ENCODE peak calls at places on chromosomes 16 and 17, in seven cellular contexts. R is HepG2, G is IMR-90, C is K562, S is HCT116, B is GM12878, Z is H1. K is an unnamed sample.

GRCh38 chr17:77405867-77406513 is 265.2 kb downstream of the SEC14L1 start:
- DNase-seq in S (no peak), C (no peak), Z (no peak), B (no peak), R (no peak), G (no peak), K (no peak)

GRCh38 chr16:29784901-29785500 is 5.5 kb upstream of the KIF22 start:
- DNase-seq in B (no peak), R (no peak), G (peak; percentile 22), Z (peak; percentile 95), C (peak; percentile 79), S (no peak), K (peak; percentile 38)

GRCh38 chr17:19508327-19508867 is 25.3 kb upstream of the SLC47A1 start:
- DNase-seq in S (no peak), G (no peak), Z (peak; percentile 64), B (no peak), R (no peak), C (peak; percentile 27), K (peak; percentile 65)

GRCh38 chr16:22663389-22664064 is 150.4 kb upstream of the HS3ST2 start:
- DNase-seq in G (no peak), C (no peak), S (no peak), R (no peak), Z (no peak), B (no peak), K (no peak)

GRCh38 chr17:10265100-10265810 is 66.8 kb upstream of the GAS7 start:
- DNase-seq in R (no peak), B (peak; percentile 23), C (no peak), S (no peak), Z (no peak), G (peak; percentile 68), K (no peak)

GRCh38 chr16:62224810-62225209 is 188.6 kb upstream of the CDH8 start:
- DNase-seq in S (no peak), B (no peak), G (no peak), C (no peak), Z (no peak), R (no peak), K (no peak)

GRCh38 chr16:62041401-62041800 is 5.2 kb upstream of the CDH8 start:
- DNase-seq in B (no peak), C (no peak), Z (no peak), R (peak; percentile 40), S (no peak), G (no peak), K (peak; percentile 5)

GRCh38 chr16:13529193-13529982 is 390.6 kb upstream of the ERCC4 start:
- DNase-seq in Z (peak; percentile 17), S (no peak), C (no peak), R (no peak), B (no peak), G (no peak), K (no peak)

GRCh38 chr16:88116121-88116900 is 165.1 kb downstream of the BANP start:
- DNase-seq in Z (no peak), G (peak; percentile 77), B (no peak), R (no peak), C (no peak), S (no peak), K (no peak)

GRCh38 chr16:10736926-10737625 is 6.6 kb upstream of the NUBP1 start:
- DNase-seq in Z (peak; percentile 68), B (peak; percentile 65), R (peak; percentile 76), C (peak; percentile 75), G (peak; percentile 61), S (peak; percentile 50), K (peak; percentile 65)

GRCh38 chr17:50258647-50259483 is 15.4 kb upstream of the TMEM92 start:
- DNase-seq in C (peak; percentile 5), Z (no peak), G (peak; percentile 48), S (no peak), R (no peak), B (no peak), K (no peak)

GRCh38 chr17:10073026-10073425 is 125.4 kb downstream of the GAS7 start:
- DNase-seq in R (no peak), B (no peak), C (no peak), G (no peak), S (no peak), Z (no peak), K (no peak)

GRCh38 chr16:8920676-8921625 is 38.8 kb downstream of the LITAFD start:
- DNase-seq in B (no peak), C (no peak), S (no peak), G (peak; percentile 32), Z (no peak), R (no peak), K (no peak)

GRCh38 chr17:67020293-67020766 is 24.0 kb upstream of the CACNG1 start:
- DNase-seq in R (peak; percentile 16), G (no peak), Z (no peak), B (no peak), S (no peak), C (no peak), K (no peak)

GRCh38 chr17:75250009-75250471 is 11.4 kb downstream of the GGA3 start:
- DNase-seq in S (no peak), Z (no peak), R (no peak), G (peak; percentile 18), B (peak; percentile 79), C (no peak), K (no peak)

GRCh38 chr17:17127156-17127555 is 79.0 kb downstream of the PLD6 start:
- DNase-seq in Z (no peak), B (no peak), R (no peak), S (no peak), C (no peak), G (no peak), K (no peak)

GRCh38 chr17:27568216-27568615 is 62.8 kb upstream of the LGALS9 start:
- DNase-seq in R (no peak), S (no peak), C (no peak), G (no peak), B (no peak), Z (no peak), K (no peak)

GRCh38 chr17:36544049-36544319 is 735 bp upstream of the GGNBP2 start:
- DNase-seq in C (peak; percentile 35), R (peak; percentile 14), G (peak; percentile 55), B (peak; percentile 27), S (no peak), Z (no peak), K (peak; percentile 46)

GRCh38 chr16:85152414-85153030 is 40.2 kb upstream of the CIBAR2 start:
- DNase-seq in G (no peak), C (no peak), S (no peak), R (no peak), Z (no peak), B (no peak), K (no peak)

GRCh38 chr16:1347286-1347855 is 4.3 kb downstream of the TSR3 start:
- DNase-seq in Z (no peak), S (no peak), R (no peak), B (no peak), C (no peak), G (no peak), K (no peak)

GRCh38 chr17:45029758-45030423 is 21.5 kb downstream of the DCAKD start:
- DNase-seq in B (peak; percentile 46), S (no peak), R (peak; percentile 36), G (no peak), Z (no peak), C (no peak), K (no peak)

DNA sequence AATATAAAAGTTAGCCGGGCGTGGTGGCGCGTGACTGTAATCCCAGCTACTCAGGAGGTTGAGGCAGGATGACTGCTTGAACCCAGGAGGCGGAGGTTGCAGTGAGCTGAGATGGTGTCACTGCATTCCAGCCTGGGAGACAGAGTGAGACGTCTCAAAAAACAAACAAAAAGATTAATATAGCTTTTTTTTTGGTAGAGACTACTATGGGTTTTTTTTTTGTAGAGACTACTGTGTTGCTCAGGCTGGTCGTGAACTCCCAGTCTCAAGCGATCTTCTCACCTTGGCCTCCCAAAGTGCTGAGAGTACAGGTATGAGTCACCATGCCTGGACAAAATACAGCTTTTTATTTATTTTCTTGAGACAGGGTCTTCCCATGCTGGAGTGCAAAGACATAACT is 20.2 kb downstream of the ZNRF1 start:
- DNase-seq in Z (no peak), R (no peak), S (no peak), B (no peak), G (peak; percentile 55), C (no peak), K (peak; percentile 54)
- TF ChIP-seq CEBPB in Z (no peak), R (no peak), S (no peak), B (no peak), G (no peak), C (no peak), K (no peak)

DNA sequence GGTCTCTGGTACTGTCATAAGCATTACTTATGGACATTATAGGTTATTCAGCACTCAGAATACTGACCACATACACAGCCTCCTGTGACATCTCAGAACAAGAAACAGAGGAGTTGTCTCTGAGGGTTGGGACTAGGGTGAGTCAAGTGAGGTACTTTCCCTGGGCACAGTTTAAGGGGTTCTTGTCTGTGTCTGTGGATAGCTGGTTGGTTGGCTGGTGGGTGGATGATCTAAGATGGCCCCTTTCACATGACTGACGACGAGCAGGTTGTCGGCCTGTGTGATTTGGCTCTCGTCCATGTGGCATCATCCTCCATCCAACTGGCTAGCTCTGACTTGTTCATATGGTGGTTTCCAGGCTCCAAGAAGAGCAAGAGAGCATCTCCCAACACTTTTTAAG is 163.9 kb downstream of the PRKCB start:
- DNase-seq in S (no peak), C (no peak), Z (no peak), R (no peak), G (no peak), B (peak; percentile 47), K (no peak)
- TF ChIP-seq CEBPB in S (no peak), C (no peak), Z (no peak), R (no peak), G (no peak), B (no peak), K (no peak)

DNA sequence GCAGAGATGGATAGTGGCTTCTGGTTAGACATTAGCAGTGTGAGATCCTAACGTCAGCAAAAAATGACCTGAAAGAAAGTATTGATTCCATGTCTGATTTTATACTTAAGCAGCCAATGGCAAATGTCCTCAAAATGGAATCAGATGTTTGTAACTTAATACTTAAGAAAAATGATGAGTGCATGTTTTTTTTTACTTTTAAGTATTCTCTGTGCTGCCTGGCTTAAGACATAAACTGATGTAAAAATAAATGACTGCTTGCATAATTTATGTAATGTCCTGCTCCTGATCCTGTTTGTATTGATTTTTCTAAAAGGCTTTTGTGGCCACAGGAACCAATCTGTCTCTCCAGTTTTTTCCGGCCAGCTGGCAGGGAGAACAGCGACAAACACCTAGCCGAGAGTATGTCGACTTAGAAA is 7.4 kb downstream of the CBFB start:
- DNase-seq in C (no peak), B (no peak), S (no peak), R (no peak), G (no peak), Z (no peak), K (no peak)
- TF ChIP-seq CEBPB in C (no peak), B (no peak), S (no peak), R (no peak), G (no peak), Z (no peak), K (no peak)

GRCh38 chr17:3906881-3907280 is 9.4 kb downstream of the P2RX1 start:
- DNase-seq in B (no peak), C (no peak), S (no peak), G (no peak), R (no peak), Z (no peak), K (no peak)

GRCh38 chr17:3905017-3905486 is 11.2 kb downstream of the P2RX1 start:
- DNase-seq in B (no peak), Z (no peak), S (no peak), R (no peak), G (no peak), C (no peak), K (no peak)

GRCh38 chr17:3904486-3904885 is 11.6 kb upstream of the CAMKK1 start:
- DNase-seq in B (no peak), C (no peak), Z (no peak), G (no peak), S (no peak), R (no peak), K (no peak)

GRCh38 chr17:3903881-3904286 is 11.0 kb upstream of the CAMKK1 start:
- DNase-seq in R (no peak), Z (no peak), B (no peak), G (no peak), C (no peak), S (no peak), K (no peak)

GRCh38 chr17:3903051-3903825 is 10.4 kb upstream of the CAMKK1 start:
- DNase-seq in Z (no peak), B (no peak), S (no peak), R (no peak), G (no peak), C (no peak), K (no peak)
- TF ChIP-seq CEBPB in Z (no peak), B (no peak), S (no peak), R (no peak), G (no peak), C (no peak), K (no peak)